ENCODE peak calls at places on chromosomes 7 and 10, in six cellular contexts. R is GM23248, V is GM23338, L is hepatocyte, Z is PC-3, X is HCT116. M is an unnamed sample.

GRCh38 chr7:66964391-66964790 is 31.0 kb downstream of the SBDS start:
- DNase-seq in R (peak), V (no peak), L (peak), Z (peak), X (no peak), M (no peak)

GRCh38 chr7:1693419-1693990 is 23.4 kb downstream of the ELFN1 start:
- DNase-seq in R (no peak), V (no peak), L (no peak), Z (no peak), X (no peak), M (no peak)

GRCh38 chr10:44995914-44996633 is 4.6 kb upstream of the ZNF22 start:
- DNase-seq in R (peak), V (no peak), L (no peak), Z (no peak), X (no peak), M (no peak)

GRCh38 chr10:119222531-119222930 is 15.2 kb downstream of the GRK5 start:
- DNase-seq in R (no peak), V (no peak), L (peak), Z (no peak), X (no peak), M (no peak)

GRCh38 chr10:128711776-128712175 is 585.6 kb upstream of the MKI67 start:
- DNase-seq in R (no peak), V (no peak), L (no peak), Z (no peak), X (no peak), M (no peak)

GRCh38 chr7:76333388-76334101 is 25.2 kb downstream of the YWHAG start:
- DNase-seq in R (no peak), V (no peak), L (no peak), Z (no peak), X (no peak), M (no peak)

GRCh38 chr10:114485695-114486400 is 81.5 kb upstream of the AFAP1L2 start:
- DNase-seq in R (no peak), V (no peak), L (no peak), Z (no peak), X (no peak), M (no peak)

GRCh38 chr7:131895541-131896173 is 339.2 kb upstream of the PODXL start:
- DNase-seq in R (peak), V (peak), L (peak), Z (peak), X (peak), M (no peak)

GRCh38 chr10:48710647-48711046 is 26.0 kb downstream of the WDFY4 start:
- DNase-seq in R (no peak), V (no peak), L (no peak), Z (no peak), X (no peak), M (no peak)

GRCh38 chr10:329361-330099 is 194.3 kb downstream of the ZMYND11 start:
- DNase-seq in R (peak), V (peak), L (peak), Z (peak), X (peak), M (peak)

GRCh38 chr10:110432084-110432483 is 65.6 kb upstream of the DUSP5 start:
- DNase-seq in R (no peak), V (no peak), L (no peak), Z (no peak), X (no peak), M (no peak)

GRCh38 chr10:23051855-23052309 is 43.5 kb upstream of the MSRB2 start:
- DNase-seq in R (no peak), V (no peak), L (no peak), Z (peak), X (no peak), M (no peak)

GRCh38 chr10:128022216-128023196 is 103.7 kb downstream of the MKI67 start:
- DNase-seq in R (no peak), V (no peak), L (no peak), Z (no peak), X (no peak), M (no peak)

GRCh38 chr10:116978906-116979305 is 26.1 kb downstream of the SHTN1 start:
- DNase-seq in R (no peak), V (no peak), L (no peak), Z (no peak), X (no peak), M (no peak)

GRCh38 chr7:56229631-56230030 is 113.4 kb upstream of the NUPR2 start:
- DNase-seq in R (no peak), V (peak), L (no peak), Z (no peak), X (no peak), M (no peak)

GRCh38 chr7:2460188-2460587 is 16.0 kb downstream of the GRIFIN start:
- DNase-seq in R (no peak), V (no peak), L (no peak), Z (no peak), X (no peak), M (no peak)

GRCh38 chr10:80589726-80590373 is 52.1 kb downstream of the SH2D4B start:
- DNase-seq in R (no peak), V (no peak), L (no peak), Z (no peak), X (no peak), M (no peak)

GRCh38 chr10:80590585-80591125 is 53.0 kb downstream of the SH2D4B start:
- DNase-seq in R (no peak), V (no peak), L (no peak), Z (no peak), X (no peak), M (no peak)

GRCh38 chr10:80583681-80584080 is 46.0 kb downstream of the SH2D4B start:
- DNase-seq in R (no peak), V (no peak), L (no peak), Z (no peak), X (no peak), M (no peak)

GRCh38 chr10:80585812-80586211 is 48.1 kb downstream of the SH2D4B start:
- DNase-seq in R (no peak), V (no peak), L (no peak), Z (no peak), X (no peak), M (no peak)

GRCh38 chr10:80588506-80589020 is 50.9 kb downstream of the SH2D4B start:
- DNase-seq in R (no peak), V (no peak), L (no peak), Z (no peak), X (no peak), M (no peak)
- H2AFZ ChIP-seq in R (no peak), V (no peak), L (no peak), Z (no peak), X (no peak), M (no peak)

GRCh38 chr7:97012293-97013005 is 7.1 kb downstream of the DLX6 start:
- DNase-seq in R (no peak), V (peak), L (no peak), Z (no peak), X (no peak), M (no peak)
- TF ChIP-seq EZH2 in R (no peak), V (peak), L (no peak), Z (no peak), X (no peak), M (no peak)

GRCh38 chr7:111931016-111931517 is 275.1 kb downstream of the DOCK4 start:
- DNase-seq in R (peak), V (peak), L (peak), Z (peak), X (peak), M (no peak)
- TF ChIP-seq EZH2phosphoT487 in R (no peak), V (no peak), L (no peak), Z (no peak), X (no peak), M (no peak)

GRCh38 chr7:128398016-128398840 is 11.6 kb downstream of the IMPDH1 start:
- DNase-seq in R (peak), V (peak), L (peak), Z (peak), X (no peak), M (no peak)
- H2AFZ ChIP-seq in R (no peak), V (no peak), L (no peak), Z (no peak), X (no peak), M (no peak)

GRCh38 chr10:70896551-70896950 is 8.2 kb upstream of the PCBD1 start:
- DNase-seq in R (no peak), V (no peak), L (no peak), Z (no peak), X (no peak), M (no peak)
- TF ChIP-seq EZH2 in R (no peak), V (no peak), L (no peak), Z (no peak), X (no peak), M (no peak)

DNA sequence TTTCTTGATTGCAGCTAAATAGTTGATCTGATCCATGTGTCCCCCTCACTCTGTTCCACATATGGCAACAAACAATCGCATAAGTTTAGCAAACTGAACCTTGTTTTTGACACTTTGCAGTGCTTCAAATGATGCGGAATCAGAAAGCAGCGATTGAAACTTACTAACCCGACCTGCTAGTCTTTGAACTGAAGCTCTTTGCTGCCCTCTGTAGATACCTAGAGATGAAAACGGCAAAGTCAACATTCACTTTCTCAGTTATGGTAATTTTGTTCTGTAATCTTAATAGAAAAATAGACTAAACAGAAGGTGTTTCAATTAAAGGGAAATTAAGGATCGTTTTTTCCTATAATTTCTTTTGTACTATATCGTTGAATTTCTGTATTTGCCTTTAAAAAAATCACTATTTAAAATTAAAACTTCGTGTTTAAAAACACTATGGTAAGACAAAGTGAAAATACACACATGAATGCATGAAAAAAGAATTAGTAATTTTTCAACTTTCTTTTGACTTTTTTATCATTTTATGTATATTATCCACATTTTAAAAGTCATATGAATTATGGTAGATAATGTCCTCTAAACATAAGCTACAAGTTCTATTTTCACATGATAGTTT is 276.5 kb downstream of the MAGI2 start:
- DNase-seq in R (peak), V (peak), L (peak), Z (peak), X (peak), M (peak)
- TF ChIP-seq EZH2phosphoT487 in R (no peak), V (no peak), L (no peak), Z (no peak), X (no peak), M (no peak)

GRCh38 chr10:76432274-76433012 is 1001.0 kb downstream of the LRMDA start:
- DNase-seq in R (peak), V (peak), L (no peak), Z (peak), X (no peak), M (no peak)

GRCh38 chr10:76429331-76429625 is 997.9 kb downstream of the LRMDA start:
- DNase-seq in R (peak), V (no peak), L (no peak), Z (no peak), X (no peak), M (no peak)

GRCh38 chr10:76429642-76430041 is 998.2 kb downstream of the LRMDA start:
- DNase-seq in R (peak), V (peak), L (no peak), Z (no peak), X (no peak), M (no peak)

GRCh38 chr10:76428541-76429330 is 997.3 kb downstream of the LRMDA start:
- DNase-seq in R (peak), V (peak), L (peak), Z (peak), X (no peak), M (no peak)

GRCh38 chr10:76430330-76430729 is 998.9 kb downstream of the LRMDA start:
- DNase-seq in R (peak), V (no peak), L (no peak), Z (no peak), X (no peak), M (no peak)
- H2AFZ ChIP-seq in R (peak), V (peak), L (no peak), Z (no peak), X (no peak), M (no peak)

GRCh38 chr10:62818426-62819011 is 2.4 kb upstream of the EGR2 start:
- DNase-seq in R (peak), V (peak), L (peak), Z (peak), X (no peak), M (no peak)
- TF ChIP-seq EZH2 in R (no peak), V (peak), L (peak), Z (no peak), X (no peak), M (no peak)

M was measured in MM.1S.